ENCODE peak calls at places on chromosomes 4 and X, in ten cellular contexts. B, T, F, C, E, X, N, L, O and M are unnamed samples.

GRCh38 chr4:152784490-152785195 is 4.9 kb downstream of the ARFIP1 start:
- DNase-seq in X (no peak), E (peak; percentile 71), L (peak; percentile 5), F (peak; percentile 13), C (peak; percentile 44), O (peak; percentile 75), B (no peak), T (no peak), N (no peak), M (no peak)

GRCh38 chr4:6688879-6689505 is 4.7 kb upstream of the S100P start:
- DNase-seq in F (peak; percentile 96), T (peak; percentile 42), L (peak; percentile 91), E (peak; percentile 88), C (peak; percentile 94), X (peak; percentile 78), B (peak; percentile 49), N (no peak), O (peak; percentile 74), M (peak; percentile 77)

GRCh38 chr4:182764137-182764536 is 153.0 kb downstream of the DCTD start:
- DNase-seq in B (no peak), T (no peak), F (peak; percentile 68), X (no peak), L (no peak), N (no peak), O (no peak), C (peak; percentile 51), E (peak; percentile 30), M (no peak)

GRCh38 chr4:126265880-126266279 is 951.1 kb downstream of the FAT4 start:
- DNase-seq in F (peak; percentile 24), L (no peak), E (no peak), N (no peak), X (no peak), T (no peak), O (no peak), C (peak; percentile 11), B (no peak), M (no peak)

GRCh38 chrX:71950066-71950465 is 39.4 kb downstream of the NHSL2 start:
- DNase-seq in F (no peak), T (no peak), X (no peak), O (no peak), B (no peak), E (no peak), N (no peak), L (no peak), C (no peak), M (no peak)

GRCh38 chr4:74386159-74386558 is 21.2 kb downstream of the EREG start:
- DNase-seq in E (no peak), X (no peak), C (no peak), O (no peak), B (no peak), L (no peak), T (no peak), N (no peak), F (no peak), M (no peak)

GRCh38 chr4:106809083-106809482 is 227.0 kb downstream of the DKK2 start:
- DNase-seq in L (peak; percentile 19), B (no peak), T (peak; percentile 34), N (no peak), C (peak; percentile 72), F (peak; percentile 54), O (no peak), E (peak; percentile 67), X (no peak), M (no peak)

GRCh38 chr4:119233750-119234149 is 21.2 kb downstream of the USP53 start:
- DNase-seq in O (no peak), L (no peak), X (no peak), N (no peak), C (no peak), F (no peak), T (no peak), B (no peak), E (no peak), M (no peak)

GRCh38 chrX:36950495-36951253 is 57.5 kb upstream of the FAM47C start:
- DNase-seq in F (no peak), N (no peak), T (no peak), E (no peak), B (no peak), O (no peak), X (no peak), C (no peak), L (no peak), M (no peak)

GRCh38 chr4:42143996-42144395 is 8.5 kb downstream of the BEND4 start:
- DNase-seq in N (no peak), C (no peak), E (no peak), T (no peak), L (no peak), O (no peak), B (no peak), F (no peak), X (no peak), M (no peak)

DNA sequence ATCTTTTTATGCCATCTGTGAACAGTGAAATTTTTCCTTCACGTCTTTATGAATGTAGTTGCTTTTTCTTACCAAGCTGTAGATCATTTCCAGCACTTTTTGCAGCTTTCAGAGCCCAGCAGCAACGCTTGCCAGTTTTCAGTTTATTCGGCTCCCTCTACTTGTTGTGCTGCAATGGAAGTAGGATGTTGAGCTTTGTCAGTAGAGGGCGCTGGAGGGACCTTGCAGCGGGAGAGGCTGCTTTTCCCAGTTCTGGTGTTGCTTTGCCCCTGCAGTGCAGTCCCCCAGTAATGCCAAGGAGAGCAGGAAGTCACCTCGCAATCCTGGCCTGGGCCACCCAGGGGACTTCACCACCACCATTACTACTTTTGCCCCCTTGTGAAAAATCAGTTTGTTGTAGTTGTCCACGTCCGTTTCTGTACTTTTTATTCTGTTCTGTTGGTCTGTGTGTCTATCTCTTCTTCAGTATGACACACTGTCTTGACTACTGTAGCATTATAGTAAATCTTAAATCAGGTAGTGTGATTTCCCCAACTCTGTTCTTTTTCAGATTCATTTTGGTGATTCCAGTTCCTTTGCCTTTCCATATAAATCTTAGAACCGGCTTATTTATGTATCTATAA is 21.8 kb downstream of the CMC4 start:
- DNase-seq in L (peak; percentile 35), T (no peak), B (peak; percentile 48), F (peak; percentile 43), N (no peak), E (peak; percentile 45), O (peak; percentile 67), X (no peak), C (peak; percentile 55), M (peak; percentile 53)
- TF ChIP-seq CTCF in L (peak; percentile 74), T (peak; percentile 48), B (no peak), F (peak; percentile 55), N (peak; percentile 68), E (peak; percentile 75), O (peak; percentile 77), X (peak; percentile 60), C (peak; percentile 59), M (peak; percentile 57)

GRCh38 chr4:132792305-132792704 is 356.8 kb upstream of the PCDH10 start:
- DNase-seq in B (no peak), C (peak; percentile 49), O (no peak), X (no peak), F (no peak), E (no peak), N (no peak), T (no peak), L (no peak), M (no peak)
- TF ChIP-seq CTCF in B (no peak), C (no peak), O (no peak), X (no peak), F (no peak), E (no peak), N (no peak), T (no peak), L (no peak), M (no peak)

GRCh38 chr4:48944659-48945290 is 38.2 kb upstream of the OCIAD2 start:
- DNase-seq in L (peak; percentile 3), C (peak; percentile 80), E (no peak), T (no peak), B (no peak), N (no peak), F (no peak), X (no peak), O (peak; percentile 32), M (no peak)
- TF ChIP-seq CTCF in L (peak; percentile 42), C (peak; percentile 64), E (peak; percentile 67), T (no peak), B (no peak), N (peak; percentile 27), F (peak; percentile 10), X (peak; percentile 23), O (peak; percentile 63), M (peak; percentile 52)

GRCh38 chrX:138020941-138021340 is 455.0 kb downstream of the ZIC3 start:
- DNase-seq in N (no peak), C (no peak), E (no peak), T (no peak), O (no peak), B (no peak), F (no peak), L (no peak), X (no peak), M (no peak)

GRCh38 chrX:138031715-138032114 is 465.8 kb downstream of the ZIC3 start:
- DNase-seq in B (no peak), T (no peak), E (no peak), N (no peak), L (no peak), X (no peak), F (no peak), O (no peak), C (no peak), M (no peak)

DNA sequence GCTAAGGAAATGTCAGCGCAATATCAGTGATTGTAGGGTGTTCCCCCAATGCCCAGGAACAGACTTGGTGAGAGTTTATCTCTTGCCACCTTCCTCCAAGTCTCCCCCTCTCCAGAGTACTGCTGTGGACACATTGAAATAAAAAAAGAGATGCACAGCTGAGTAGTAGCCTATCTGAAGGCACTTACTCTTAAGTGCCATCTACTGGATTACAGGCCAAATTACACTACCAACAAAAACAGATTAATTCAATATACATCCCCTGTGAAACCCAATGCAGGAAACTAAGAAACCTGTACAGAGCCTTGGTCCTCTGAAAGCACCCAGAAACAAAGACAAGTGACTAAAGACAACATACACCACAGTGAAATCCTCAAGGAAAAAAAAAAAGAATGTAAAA is 460.3 kb downstream of the ZIC3 start:
- DNase-seq in O (no peak), E (no peak), C (peak; percentile 1), T (no peak), L (no peak), X (no peak), F (no peak), B (no peak), N (no peak), M (no peak)
- TF ChIP-seq CTCF in O (peak; percentile 47), E (peak; percentile 19), C (no peak), T (peak; percentile 34), L (no peak), X (peak; percentile 17), F (no peak), B (no peak), N (peak; percentile 46), M (peak; percentile 47)

DNA sequence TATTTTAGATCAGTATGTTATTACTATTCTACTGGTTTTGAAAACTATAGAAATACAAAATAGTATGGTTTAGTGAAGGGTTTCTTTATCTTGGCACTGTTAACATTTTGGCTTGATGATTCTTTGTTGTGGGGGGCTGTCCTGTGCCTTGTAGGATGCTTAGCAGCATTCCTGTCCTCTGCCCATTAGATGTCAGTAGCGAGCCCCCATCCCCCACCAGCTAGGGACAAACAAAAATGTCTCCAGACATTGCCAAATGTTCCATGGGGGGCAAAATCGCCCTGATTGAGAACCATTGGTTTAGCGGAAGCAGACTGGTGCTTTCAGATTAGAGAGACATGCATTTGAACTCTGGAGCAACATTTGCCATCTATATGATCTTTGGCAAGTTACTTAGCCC is 23.3 kb downstream of the SPARCL1 start:
- DNase-seq in N (no peak), F (no peak), X (no peak), E (no peak), L (no peak), O (peak; percentile 48), B (no peak), T (no peak), C (no peak), M (no peak)
- TF ChIP-seq CTCF in N (no peak), F (no peak), X (no peak), E (peak; percentile 31), L (no peak), O (peak; percentile 66), B (no peak), T (no peak), C (no peak), M (no peak)